ENCODE peak calls at places on chromosomes 7 and 10, in nine cellular contexts. Z, D, C, W, J, U, S, X and Q are unnamed samples. For H3K27me3, the result is how much of the 10 kb centered on the place peaks cover.

GRCh38 chr7:85529197-85529596 is 342.3 kb upstream of the SEMA3D start:
- DNase-seq in Z (no peak), D (no peak), C (no peak), W (no peak), J (peak), U (peak), S (peak), X (no peak), Q (no peak)

GRCh38 chr10:24333736-24334135 is 124.8 kb downstream of the KIAA1217 start:
- DNase-seq in Z (no peak), D (no peak), C (no peak), W (no peak), J (no peak), U (no peak), S (no peak), X (no peak), Q (no peak)

GRCh38 chr10:17256026-17256425 is 28.0 kb downstream of the VIM start:
- DNase-seq in Z (no peak), D (no peak), C (no peak), W (no peak), J (no peak), U (no peak), S (no peak), X (no peak), Q (no peak)

GRCh38 chr10:128995676-128996075 is 471.4 kb upstream of the MGMT start:
- DNase-seq in Z (no peak), D (no peak), C (no peak), W (no peak), J (no peak), U (no peak), S (no peak), X (no peak), Q (no peak)

GRCh38 chr7:159098795-159099194 is 45.9 kb downstream of the VIPR2 start:
- DNase-seq in Z (peak), D (no peak), C (peak), W (no peak), J (peak), U (peak), S (peak), X (peak), Q (no peak)

GRCh38 chr10:120979435-120980315 is 128.5 kb downstream of the WDR11 start:
- DNase-seq in Z (peak), D (no peak), C (no peak), W (no peak), J (peak), U (peak), S (peak), X (peak), Q (no peak)

GRCh38 chr10:99527526-99528255 is 5.1 kb upstream of the NKX2-3 start:
- DNase-seq in Z (peak), D (no peak), C (peak), W (no peak), J (no peak), U (no peak), S (no peak), X (no peak), Q (no peak)

GRCh38 chr7:29480456-29480855 is 83.2 kb upstream of the PRR15 start:
- DNase-seq in Z (no peak), D (no peak), C (no peak), W (no peak), J (peak), U (no peak), S (peak), X (no peak), Q (no peak)

GRCh38 chr10:125520968-125521367 is 162.0 kb downstream of the TEX36 start:
- DNase-seq in Z (no peak), D (no peak), C (no peak), W (no peak), J (no peak), U (no peak), S (no peak), X (no peak), Q (no peak)

GRCh38 chr10:11684717-11685645 is 57.2 kb upstream of the ECHDC3 start:
- DNase-seq in Z (peak), D (no peak), C (peak), W (peak), J (peak), U (peak), S (peak), X (peak), Q (peak)

GRCh38 chr10:68403701-68404100 is 3.4 kb downstream of the RUFY2 start:
- DNase-seq in Z (no peak), D (no peak), C (no peak), W (no peak), J (no peak), U (no peak), S (no peak), X (no peak), Q (no peak)

GRCh38 chr7:114922652-114923402 is 933 bp downstream of the MDFIC start:
- DNase-seq in Z (peak), D (peak), C (peak), W (peak), J (peak), U (peak), S (peak), X (no peak), Q (peak)

GRCh38 chr10:86960863-86961434 is 2.5 kb downstream of the SNCG start:
- DNase-seq in Z (peak), D (no peak), C (peak), W (no peak), J (no peak), U (peak), S (no peak), X (peak), Q (no peak)

GRCh38 chr10:70191906-70192305 is 21.6 kb upstream of the SAR1A start:
- DNase-seq in Z (no peak), D (no peak), C (no peak), W (no peak), J (no peak), U (no peak), S (no peak), X (no peak), Q (no peak)

GRCh38 chr10:66838656-66839055 is 87.2 kb upstream of the LRRTM3 start:
- DNase-seq in Z (no peak), D (no peak), C (no peak), W (no peak), J (no peak), U (no peak), S (no peak), X (no peak), Q (no peak)

GRCh38 chr7:27160147-27160545 is 3.7 kb upstream of the HOXA7 start:
- DNase-seq in Z (no peak), D (no peak), C (peak), W (no peak), J (peak), U (no peak), S (peak), X (peak), Q (no peak)

GRCh38 chr7:74059037-74059436 is 24.6 kb upstream of the LIMK1 start:
- DNase-seq in Z (peak), D (no peak), C (no peak), W (no peak), J (no peak), U (no peak), S (no peak), X (no peak), Q (no peak)
- H3K27me3 ChIP-seq in Z (under half), D (under half), C (under half), W (under half), J (under half), U (under half), S (under half), X (under half), Q (under half)

GRCh38 chr7:15684834-15685233 is 1.6 kb downstream of the MEOX2 start:
- DNase-seq in Z (peak), D (no peak), C (no peak), W (peak), J (no peak), U (no peak), S (no peak), X (no peak), Q (no peak)
- H3K27me3 ChIP-seq in Z (half or more), D (under half), C (under half), W (under half), J (half or more), U (under half), S (under half), X (under half), Q (under half)

GRCh38 chr7:1530946-1531262 is 402 bp downstream of the MAFK start:
- DNase-seq in Z (peak), D (no peak), C (no peak), W (no peak), J (peak), U (no peak), S (peak), X (no peak), Q (no peak)
- H3K27me3 ChIP-seq in Z (under half), D (under half), C (under half), W (under half), J (under half), U (under half), S (under half), X (under half), Q (under half)

GRCh38 chr7:5082806-5083205 is 37.1 kb downstream of the RBAK start:
- DNase-seq in Z (no peak), D (no peak), C (no peak), W (no peak), J (no peak), U (no peak), S (no peak), X (no peak), Q (no peak)
- H3K27me3 ChIP-seq in Z (under half), D (under half), C (under half), W (under half), J (under half), U (under half), S (under half), X (under half), Q (under half)

GRCh38 chr10:117945651-117946050 is 101.1 kb downstream of the RAB11FIP2 start:
- DNase-seq in Z (no peak), D (no peak), C (no peak), W (no peak), J (no peak), U (no peak), S (no peak), X (no peak), Q (no peak)

GRCh38 chr10:117955171-117955570 is 91.6 kb downstream of the RAB11FIP2 start:
- DNase-seq in Z (no peak), D (no peak), C (no peak), W (no peak), J (no peak), U (no peak), S (no peak), X (no peak), Q (no peak)

GRCh38 chr10:117946525-117947070 is 100.1 kb downstream of the RAB11FIP2 start:
- DNase-seq in Z (no peak), D (no peak), C (no peak), W (no peak), J (no peak), U (no peak), S (no peak), X (no peak), Q (no peak)

GRCh38 chr10:117948493-117948892 is 98.2 kb downstream of the RAB11FIP2 start:
- DNase-seq in Z (peak), D (no peak), C (no peak), W (no peak), J (no peak), U (no peak), S (no peak), X (no peak), Q (no peak)

DNA sequence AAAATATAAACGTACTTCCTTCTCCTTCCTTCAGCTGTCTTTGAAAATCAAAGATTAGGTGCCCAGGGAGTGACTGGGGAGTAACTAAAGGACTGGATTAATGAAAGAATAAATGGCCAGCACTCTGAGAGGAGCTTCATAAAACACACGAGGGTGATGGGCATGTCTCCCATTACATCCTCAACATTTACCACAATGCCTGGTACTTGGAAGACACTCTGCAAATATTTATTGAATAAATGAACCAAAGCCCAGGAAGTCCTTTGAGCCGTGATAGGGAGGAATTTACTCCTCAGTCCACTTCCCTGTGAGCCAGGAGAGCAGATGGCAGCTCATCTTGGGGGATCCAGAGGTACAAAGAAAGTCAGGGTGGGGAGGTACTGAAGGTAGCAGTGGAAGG is 96.3 kb downstream of the RAB11FIP2 start:
- DNase-seq in Z (no peak), D (no peak), C (no peak), W (no peak), J (no peak), U (no peak), S (no peak), X (no peak), Q (no peak)
- H3K27me3 ChIP-seq in Z (under half), D (under half), C (under half), W (under half), J (under half), U (under half), S (under half), X (under half), Q (under half)

GRCh38 chr10:117533507-117534281 is 8.9 kb upstream of the EMX2 start:
- DNase-seq in Z (no peak), D (no peak), C (no peak), W (no peak), J (no peak), U (no peak), S (no peak), X (no peak), Q (no peak)
- H3K27me3 ChIP-seq in Z (half or more), D (under half), C (under half), W (half or more), J (half or more), U (half or more), S (half or more), X (under half), Q (half or more)